ENCODE peak calls at places on chromosomes 13 and 19, in six cellular contexts. One of them, this sample, is unnamed.

GRCh38 chr13:101098873-101099272 is 317.4 kb downstream of the NALCN start:
- DNase-seq in left ventricle myocardium inferior: no peak
- DNase-seq in neural crest cell: no peak
- DNase-seq in natural killer cell: no peak
- DNase-seq in NCI-H82: peak; percentile 17
- DNase-seq in EL: no peak
- DNase-seq in this sample: no peak

GRCh38 chr19:16927883-16928282 is 39.1 kb downstream of the F2RL3 start:
- DNase-seq in left ventricle myocardium inferior: no peak
- DNase-seq in neural crest cell: no peak
- DNase-seq in natural killer cell: no peak
- DNase-seq in NCI-H82: no peak
- DNase-seq in EL: no peak
- DNase-seq in this sample: no peak

GRCh38 chr19:11061951-11062350 is 27.3 kb upstream of the LDLR start:
- DNase-seq in left ventricle myocardium inferior: no peak
- DNase-seq in neural crest cell: no peak
- DNase-seq in natural killer cell: no peak
- DNase-seq in NCI-H82: no peak
- DNase-seq in EL: no peak
- DNase-seq in this sample: no peak

GRCh38 chr19:44661205-44661604 is 10.1 kb upstream of the CEACAM19 start:
- DNase-seq in left ventricle myocardium inferior: no peak
- DNase-seq in neural crest cell: no peak
- DNase-seq in natural killer cell: no peak
- DNase-seq in NCI-H82: no peak
- DNase-seq in EL: no peak
- DNase-seq in this sample: no peak

GRCh38 chr13:44402902-44403719 is 29.5 kb downstream of the SERP2 start:
- DNase-seq in left ventricle myocardium inferior: no peak
- DNase-seq in neural crest cell: no peak
- DNase-seq in natural killer cell: no peak
- DNase-seq in NCI-H82: no peak
- DNase-seq in EL: no peak
- DNase-seq in this sample: no peak

GRCh38 chr19:54136086-54136863 is 1.3 kb upstream of the CNOT3 start:
- DNase-seq in left ventricle myocardium inferior: no peak
- DNase-seq in neural crest cell: no peak
- DNase-seq in natural killer cell: peak; percentile 27
- DNase-seq in NCI-H82: peak; percentile 80
- DNase-seq in EL: no peak
- DNase-seq in this sample: no peak

GRCh38 chr13:91058066-91058465 is 289.4 kb upstream of the MIR17HG start:
- DNase-seq in left ventricle myocardium inferior: no peak
- DNase-seq in neural crest cell: no peak
- DNase-seq in natural killer cell: no peak
- DNase-seq in NCI-H82: no peak
- DNase-seq in EL: no peak
- DNase-seq in this sample: no peak

GRCh38 chr19:38989066-38989605 is 13.6 kb upstream of the FBXO17 start:
- DNase-seq in left ventricle myocardium inferior: no peak
- DNase-seq in neural crest cell: no peak
- DNase-seq in natural killer cell: no peak
- DNase-seq in NCI-H82: peak; percentile 84
- DNase-seq in EL: peak; percentile 22
- DNase-seq in this sample: no peak

GRCh38 chr13:98454389-98454881 is 122.5 kb downstream of the STK24 start:
- DNase-seq in left ventricle myocardium inferior: no peak
- DNase-seq in neural crest cell: no peak
- DNase-seq in natural killer cell: no peak
- DNase-seq in NCI-H82: no peak
- DNase-seq in EL: peak; percentile 93
- DNase-seq in this sample: peak; percentile 73

GRCh38 chr19:8044018-8044417 is 8.5 kb upstream of the CCL25 start:
- DNase-seq in left ventricle myocardium inferior: no peak
- DNase-seq in neural crest cell: no peak
- DNase-seq in natural killer cell: no peak
- DNase-seq in NCI-H82: no peak
- DNase-seq in EL: no peak
- DNase-seq in this sample: no peak

GRCh38 chr19:9075064-9075964 is 11.5 kb upstream of the OR1M1 start:
- DNase-seq in left ventricle myocardium inferior: peak; percentile 33
- DNase-seq in neural crest cell: no peak
- DNase-seq in natural killer cell: no peak
- DNase-seq in NCI-H82: peak; percentile 56
- DNase-seq in EL: peak; percentile 96
- DNase-seq in this sample: no peak

GRCh38 chr19:33428627-33429013 is 55.1 kb downstream of the CEBPG start:
- DNase-seq in left ventricle myocardium inferior: peak; percentile 4
- DNase-seq in neural crest cell: no peak
- DNase-seq in natural killer cell: no peak
- DNase-seq in NCI-H82: no peak
- DNase-seq in EL: no peak
- DNase-seq in this sample: no peak

GRCh38 chr13:70568571-70568970 is 460.3 kb upstream of the KLHL1 start:
- DNase-seq in left ventricle myocardium inferior: no peak
- DNase-seq in neural crest cell: peak; percentile 12
- DNase-seq in natural killer cell: no peak
- DNase-seq in NCI-H82: peak; percentile 84
- DNase-seq in EL: peak; percentile 2
- DNase-seq in this sample: peak; percentile 45

GRCh38 chr19:13076320-13076719 is 26.3 kb downstream of the LYL1 start:
- DNase-seq in left ventricle myocardium inferior: no peak
- DNase-seq in neural crest cell: no peak
- DNase-seq in natural killer cell: no peak
- DNase-seq in NCI-H82: no peak
- DNase-seq in EL: no peak
- DNase-seq in this sample: no peak

GRCh38 chr19:17951151-17952040 is 15.5 kb upstream of the KCNN1 start:
- DNase-seq in left ventricle myocardium inferior: no peak
- DNase-seq in neural crest cell: no peak
- DNase-seq in natural killer cell: peak; percentile 31
- DNase-seq in NCI-H82: peak; percentile 72
- DNase-seq in EL: no peak
- DNase-seq in this sample: no peak

GRCh38 chr19:37738371-37738770 is 18.8 kb upstream of the ZNF607 start:
- DNase-seq in left ventricle myocardium inferior: no peak
- DNase-seq in neural crest cell: no peak
- DNase-seq in natural killer cell: no peak
- DNase-seq in NCI-H82: no peak
- DNase-seq in EL: no peak
- DNase-seq in this sample: no peak

GRCh38 chr19:45294291-45295029 is 28.2 kb downstream of the CKM start:
- DNase-seq in left ventricle myocardium inferior: peak; percentile 53
- DNase-seq in neural crest cell: no peak
- DNase-seq in natural killer cell: no peak
- DNase-seq in NCI-H82: peak; percentile 27
- DNase-seq in EL: no peak
- DNase-seq in this sample: no peak

GRCh38 chr19:33325920-33326319 is 23.6 kb upstream of the CEBPA start:
- DNase-seq in left ventricle myocardium inferior: no peak
- DNase-seq in neural crest cell: no peak
- DNase-seq in natural killer cell: no peak
- DNase-seq in NCI-H82: no peak
- DNase-seq in EL: no peak
- DNase-seq in this sample: no peak

GRCh38 chr19:18205180-18205915 is 1.5 kb upstream of the RAB3A start:
- DNase-seq in left ventricle myocardium inferior: peak; percentile 86
- DNase-seq in neural crest cell: peak; percentile 48
- DNase-seq in natural killer cell: peak; percentile 59
- DNase-seq in NCI-H82: peak; percentile 92
- DNase-seq in EL: peak; percentile 75
- DNase-seq in this sample: no peak

GRCh38 chr19:3899531-3900294 is 19.2 kb downstream of the ATCAY start:
- DNase-seq in left ventricle myocardium inferior: no peak
- DNase-seq in neural crest cell: no peak
- DNase-seq in natural killer cell: no peak
- DNase-seq in NCI-H82: no peak
- DNase-seq in EL: no peak
- DNase-seq in this sample: no peak

GRCh38 chr19:38869160-38869835 is 8.8 kb downstream of the RINL start:
- DNase-seq in left ventricle myocardium inferior: no peak
- DNase-seq in neural crest cell: no peak
- DNase-seq in natural killer cell: no peak
- DNase-seq in NCI-H82: peak; percentile 47
- DNase-seq in EL: no peak
- DNase-seq in this sample: no peak

GRCh38 chr13:101204270-101205011 is 211.9 kb downstream of the NALCN start:
- DNase-seq in left ventricle myocardium inferior: no peak
- DNase-seq in neural crest cell: no peak
- DNase-seq in natural killer cell: no peak
- DNase-seq in NCI-H82: no peak
- DNase-seq in EL: no peak
- DNase-seq in this sample: no peak

GRCh38 chr13:90576067-90576466 is 771.4 kb upstream of the MIR17HG start:
- DNase-seq in left ventricle myocardium inferior: no peak
- DNase-seq in neural crest cell: no peak
- DNase-seq in natural killer cell: no peak
- DNase-seq in NCI-H82: no peak
- DNase-seq in EL: no peak
- DNase-seq in this sample: no peak

GRCh38 chr13:43908156-43909126 is 28.7 kb downstream of the LACC1 start:
- DNase-seq in left ventricle myocardium inferior: no peak
- DNase-seq in neural crest cell: peak; percentile 14
- DNase-seq in natural killer cell: no peak
- DNase-seq in NCI-H82: peak; percentile 60
- DNase-seq in EL: peak; percentile 61
- DNase-seq in this sample: peak; percentile 34

GRCh38 chr19:6057651-6058365 is 52.5 kb downstream of the RFX2 start:
- DNase-seq in left ventricle myocardium inferior: no peak
- DNase-seq in neural crest cell: no peak
- DNase-seq in natural killer cell: peak; percentile 13
- DNase-seq in NCI-H82: peak; percentile 10
- DNase-seq in EL: no peak
- DNase-seq in this sample: no peak

GRCh38 chr13:112127564-112127963 is 60.6 kb downstream of the SOX1 start:
- DNase-seq in left ventricle myocardium inferior: no peak
- DNase-seq in neural crest cell: no peak
- DNase-seq in natural killer cell: no peak
- DNase-seq in NCI-H82: no peak
- DNase-seq in EL: no peak
- DNase-seq in this sample: no peak

GRCh38 chr13:112457485-112457884 is 81.3 kb downstream of the SPACA7 start:
- DNase-seq in left ventricle myocardium inferior: no peak
- DNase-seq in neural crest cell: no peak
- DNase-seq in natural killer cell: peak; percentile 9
- DNase-seq in NCI-H82: no peak
- DNase-seq in EL: no peak
- DNase-seq in this sample: no peak

GRCh38 chr19:47093841-47094240 is 19.7 kb downstream of the ZC3H4 start:
- DNase-seq in left ventricle myocardium inferior: no peak
- DNase-seq in neural crest cell: no peak
- DNase-seq in natural killer cell: no peak
- DNase-seq in NCI-H82: no peak
- DNase-seq in EL: no peak
- DNase-seq in this sample: no peak

GRCh38 chr13:31160857-31161582 is 684 bp downstream of the HSPH1 start:
- DNase-seq in left ventricle myocardium inferior: peak; percentile 48
- DNase-seq in neural crest cell: peak; percentile 42
- DNase-seq in natural killer cell: peak; percentile 44
- DNase-seq in NCI-H82: peak; percentile 62
- DNase-seq in EL: peak; percentile 69
- DNase-seq in this sample: no peak

GRCh38 chr13:31476266-31476665 is 263.1 kb upstream of the RXFP2 start:
- DNase-seq in left ventricle myocardium inferior: no peak
- DNase-seq in neural crest cell: no peak
- DNase-seq in natural killer cell: no peak
- DNase-seq in NCI-H82: no peak
- DNase-seq in EL: peak; percentile 77
- DNase-seq in this sample: no peak

GRCh38 chr13:112775791-112776279 is 86.0 kb downstream of the ATP11A start:
- DNase-seq in left ventricle myocardium inferior: no peak
- DNase-seq in neural crest cell: no peak
- DNase-seq in natural killer cell: no peak
- DNase-seq in NCI-H82: no peak
- DNase-seq in EL: no peak
- DNase-seq in this sample: no peak

GRCh38 chr19:31648347-31648746 is 299.1 kb upstream of the TSHZ3 start:
- DNase-seq in left ventricle myocardium inferior: no peak
- DNase-seq in neural crest cell: no peak
- DNase-seq in natural killer cell: no peak
- DNase-seq in NCI-H82: no peak
- DNase-seq in EL: no peak
- DNase-seq in this sample: no peak

GRCh38 chr19:35065574-35065973 is 24.1 kb downstream of the HPN start:
- DNase-seq in left ventricle myocardium inferior: no peak
- DNase-seq in neural crest cell: no peak
- DNase-seq in natural killer cell: no peak
- DNase-seq in NCI-H82: no peak
- DNase-seq in EL: no peak
- DNase-seq in this sample: no peak

GRCh38 chr19:50522881-50523280 is 9.2 kb upstream of the ASPDH start:
- DNase-seq in left ventricle myocardium inferior: no peak
- DNase-seq in neural crest cell: no peak
- DNase-seq in natural killer cell: no peak
- DNase-seq in NCI-H82: no peak
- DNase-seq in EL: no peak
- DNase-seq in this sample: no peak

GRCh38 chr19:35025969-35026368 is 4.3 kb upstream of the SCN1B start:
- DNase-seq in left ventricle myocardium inferior: no peak
- DNase-seq in neural crest cell: no peak
- DNase-seq in natural killer cell: no peak
- DNase-seq in NCI-H82: no peak
- DNase-seq in EL: no peak
- DNase-seq in this sample: no peak